ENCODE peak calls at places on chromosomes 5 and 9, in eight cellular contexts. One of them, this sample, is unnamed.

GRCh38 chr9:72538926-72539702 is 17.7 kb downstream of the TMC1 start:
- DNase-seq in GM06990: no peak
- DNase-seq in cardiac muscle cell: no peak
- DNase-seq in Karpas-422: no peak
- DNase-seq in BJ: no peak
- DNase-seq in foreskin fibroblast: peak
- DNase-seq in epithelial cell of esophagus: peak
- DNase-seq in kidney: no peak
- DNase-seq in this sample: no peak

GRCh38 chr5:25435882-25436281 is 791.1 kb upstream of the CDH10 start:
- DNase-seq in GM06990: no peak
- DNase-seq in Karpas-422: no peak
- DNase-seq in BJ: no peak
- DNase-seq in kidney: no peak
- DNase-seq in epithelial cell of esophagus: no peak
- DNase-seq in foreskin fibroblast: no peak
- DNase-seq in cardiac muscle cell: no peak
- DNase-seq in this sample: no peak

GRCh38 chr9:133775951-133776905 is 38.1 kb upstream of the SARDH start:
- DNase-seq in BJ: no peak
- DNase-seq in GM06990: no peak
- DNase-seq in Karpas-422: no peak
- DNase-seq in cardiac muscle cell: no peak
- DNase-seq in foreskin fibroblast: no peak
- DNase-seq in kidney: peak
- DNase-seq in epithelial cell of esophagus: no peak
- DNase-seq in this sample: no peak

GRCh38 chr5:9201761-9202160 is 344.1 kb downstream of the SEMA5A start:
- DNase-seq in epithelial cell of esophagus: no peak
- DNase-seq in foreskin fibroblast: no peak
- DNase-seq in kidney: no peak
- DNase-seq in GM06990: no peak
- DNase-seq in BJ: no peak
- DNase-seq in Karpas-422: no peak
- DNase-seq in cardiac muscle cell: no peak
- DNase-seq in this sample: no peak

GRCh38 chr5:138706655-138707480 is 46.4 kb upstream of the CTNNA1 start:
- DNase-seq in GM06990: no peak
- DNase-seq in foreskin fibroblast: peak
- DNase-seq in kidney: no peak
- DNase-seq in Karpas-422: no peak
- DNase-seq in cardiac muscle cell: no peak
- DNase-seq in BJ: peak
- DNase-seq in epithelial cell of esophagus: peak
- DNase-seq in this sample: peak

GRCh38 chr9:120965344-120966004 is 38.9 kb upstream of the TRAF1 start:
- DNase-seq in BJ: no peak
- DNase-seq in epithelial cell of esophagus: no peak
- DNase-seq in GM06990: no peak
- DNase-seq in Karpas-422: no peak
- DNase-seq in foreskin fibroblast: no peak
- DNase-seq in cardiac muscle cell: peak
- DNase-seq in kidney: no peak
- DNase-seq in this sample: no peak

GRCh38 chr5:19044931-19045695 is 942.9 kb downstream of the CDH18 start:
- DNase-seq in cardiac muscle cell: no peak
- DNase-seq in epithelial cell of esophagus: no peak
- DNase-seq in GM06990: no peak
- DNase-seq in kidney: no peak
- DNase-seq in BJ: no peak
- DNase-seq in foreskin fibroblast: no peak
- DNase-seq in Karpas-422: no peak
- DNase-seq in this sample: no peak

GRCh38 chr5:1156033-1156753 is 44.3 kb upstream of the SLC12A7 start:
- DNase-seq in BJ: no peak
- DNase-seq in foreskin fibroblast: no peak
- DNase-seq in cardiac muscle cell: no peak
- DNase-seq in kidney: no peak
- DNase-seq in epithelial cell of esophagus: no peak
- DNase-seq in Karpas-422: no peak
- DNase-seq in GM06990: no peak
- DNase-seq in this sample: no peak

GRCh38 chr9:116048072-116048471 is 105.5 kb upstream of the PAPPA start:
- DNase-seq in Karpas-422: no peak
- DNase-seq in foreskin fibroblast: no peak
- DNase-seq in GM06990: no peak
- DNase-seq in epithelial cell of esophagus: peak
- DNase-seq in BJ: no peak
- DNase-seq in cardiac muscle cell: no peak
- DNase-seq in kidney: no peak
- DNase-seq in this sample: no peak

GRCh38 chr9:5486988-5487387 is 23.3 kb upstream of the PDCD1LG2 start:
- DNase-seq in kidney: no peak
- DNase-seq in BJ: no peak
- DNase-seq in Karpas-422: no peak
- DNase-seq in cardiac muscle cell: no peak
- DNase-seq in foreskin fibroblast: no peak
- DNase-seq in GM06990: no peak
- DNase-seq in epithelial cell of esophagus: no peak
- DNase-seq in this sample: no peak

GRCh38 chr5:132203464-132203818 is 24.2 kb downstream of the P4HA2 start:
- DNase-seq in Karpas-422: no peak
- DNase-seq in foreskin fibroblast: peak
- DNase-seq in cardiac muscle cell: no peak
- DNase-seq in epithelial cell of esophagus: no peak
- DNase-seq in kidney: no peak
- DNase-seq in GM06990: no peak
- DNase-seq in BJ: no peak
- DNase-seq in this sample: no peak

GRCh38 chr9:76688471-76689238 is 75.6 kb upstream of the PCA3 start:
- DNase-seq in foreskin fibroblast: peak
- DNase-seq in Karpas-422: no peak
- DNase-seq in GM06990: no peak
- DNase-seq in BJ: no peak
- DNase-seq in epithelial cell of esophagus: no peak
- DNase-seq in cardiac muscle cell: no peak
- DNase-seq in kidney: no peak
- DNase-seq in this sample: no peak

DNA sequence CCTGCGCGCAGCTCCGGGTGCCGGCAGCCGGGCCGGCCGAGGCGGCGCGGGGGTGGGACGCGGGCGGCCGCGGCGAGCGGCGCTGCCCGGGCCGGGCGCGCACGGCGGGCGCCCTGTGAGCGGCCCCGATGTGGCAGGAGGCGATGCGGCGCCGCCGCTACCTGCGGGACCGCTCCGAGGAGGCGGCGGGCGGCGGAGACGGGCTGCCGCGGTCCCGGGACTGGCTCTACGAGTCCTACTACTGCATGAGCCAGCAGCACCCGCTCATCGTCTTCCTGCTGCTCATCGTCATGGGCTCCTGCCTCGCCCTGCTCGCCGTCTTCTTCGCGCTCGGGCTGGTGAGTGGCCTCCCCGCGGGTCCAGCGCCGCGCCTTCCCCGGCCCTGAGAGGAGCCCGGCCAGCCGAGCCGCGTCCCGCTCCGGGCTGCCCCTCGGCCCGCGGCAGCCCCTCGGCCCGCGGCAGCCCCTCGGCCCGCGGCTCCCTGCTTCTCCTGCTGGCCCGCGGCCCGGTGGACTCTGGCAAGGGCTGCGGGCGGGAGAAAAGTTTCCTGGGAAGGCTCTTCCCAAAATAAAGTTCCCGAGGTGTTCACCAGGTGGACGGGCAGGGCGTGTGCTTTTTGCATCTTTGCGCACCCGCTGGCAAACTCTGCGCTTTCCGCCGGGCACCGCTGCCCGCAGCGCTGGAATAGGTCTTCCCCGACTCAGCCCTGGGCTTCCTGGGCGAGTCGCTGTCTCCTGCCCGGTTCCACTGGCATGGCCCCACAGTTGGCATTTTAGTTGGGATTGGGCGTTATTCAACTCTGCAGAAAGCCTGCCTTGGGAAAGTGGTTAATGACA is 449 bp downstream of the ADCY2 start:
- DNase-seq in foreskin fibroblast: peak
- DNase-seq in BJ: no peak
- DNase-seq in cardiac muscle cell: peak
- DNase-seq in epithelial cell of esophagus: peak
- DNase-seq in Karpas-422: no peak
- DNase-seq in kidney: no peak
- DNase-seq in GM06990: no peak
- DNase-seq in this sample: no peak
- H3K4me3 ChIP-seq in foreskin fibroblast: peak
- H3K4me3 ChIP-seq in BJ: no peak
- H3K4me3 ChIP-seq in cardiac muscle cell: peak
- H3K4me3 ChIP-seq in epithelial cell of esophagus: no peak
- H3K4me3 ChIP-seq in Karpas-422: no peak
- H3K4me3 ChIP-seq in kidney: peak
- H3K4me3 ChIP-seq in GM06990: no peak
- H3K4me3 ChIP-seq in this sample: peak

GRCh38 chr9:21972361-21972760 is 21.8 kb downstream of the CDKN2A start:
- DNase-seq in kidney: no peak
- DNase-seq in Karpas-422: peak
- DNase-seq in GM06990: no peak
- DNase-seq in BJ: no peak
- DNase-seq in foreskin fibroblast: no peak
- DNase-seq in epithelial cell of esophagus: no peak
- DNase-seq in cardiac muscle cell: no peak
- DNase-seq in this sample: no peak

GRCh38 chr9:21970800-21971620 is 23.2 kb downstream of the CDKN2A start:
- DNase-seq in cardiac muscle cell: no peak
- DNase-seq in epithelial cell of esophagus: no peak
- DNase-seq in BJ: no peak
- DNase-seq in foreskin fibroblast: peak
- DNase-seq in GM06990: no peak
- DNase-seq in kidney: peak
- DNase-seq in Karpas-422: no peak
- DNase-seq in this sample: no peak

GRCh38 chr9:21974230-21974541 is 20.0 kb downstream of the CDKN2A start:
- DNase-seq in GM06990: no peak
- DNase-seq in cardiac muscle cell: no peak
- DNase-seq in epithelial cell of esophagus: no peak
- DNase-seq in Karpas-422: no peak
- DNase-seq in BJ: no peak
- DNase-seq in foreskin fibroblast: no peak
- DNase-seq in kidney: no peak
- DNase-seq in this sample: no peak

GRCh38 chr9:21974542-21975409 is 19.4 kb downstream of the CDKN2A start:
- DNase-seq in foreskin fibroblast: peak
- DNase-seq in BJ: no peak
- DNase-seq in cardiac muscle cell: peak
- DNase-seq in kidney: peak
- DNase-seq in GM06990: peak
- DNase-seq in Karpas-422: no peak
- DNase-seq in epithelial cell of esophagus: peak
- DNase-seq in this sample: no peak

GRCh38 chr9:21976334-21976875 is 17.8 kb downstream of the CDKN2A start:
- DNase-seq in Karpas-422: no peak
- DNase-seq in epithelial cell of esophagus: no peak
- DNase-seq in GM06990: no peak
- DNase-seq in foreskin fibroblast: no peak
- DNase-seq in cardiac muscle cell: no peak
- DNase-seq in kidney: no peak
- DNase-seq in BJ: no peak
- DNase-seq in this sample: no peak
- H3K4me3 ChIP-seq in Karpas-422: no peak
- H3K4me3 ChIP-seq in epithelial cell of esophagus: no peak
- H3K4me3 ChIP-seq in GM06990: no peak
- H3K4me3 ChIP-seq in foreskin fibroblast: no peak
- H3K4me3 ChIP-seq in cardiac muscle cell: no peak
- H3K4me3 ChIP-seq in kidney: no peak
- H3K4me3 ChIP-seq in BJ: no peak
- H3K4me3 ChIP-seq in this sample: no peak

DNA sequence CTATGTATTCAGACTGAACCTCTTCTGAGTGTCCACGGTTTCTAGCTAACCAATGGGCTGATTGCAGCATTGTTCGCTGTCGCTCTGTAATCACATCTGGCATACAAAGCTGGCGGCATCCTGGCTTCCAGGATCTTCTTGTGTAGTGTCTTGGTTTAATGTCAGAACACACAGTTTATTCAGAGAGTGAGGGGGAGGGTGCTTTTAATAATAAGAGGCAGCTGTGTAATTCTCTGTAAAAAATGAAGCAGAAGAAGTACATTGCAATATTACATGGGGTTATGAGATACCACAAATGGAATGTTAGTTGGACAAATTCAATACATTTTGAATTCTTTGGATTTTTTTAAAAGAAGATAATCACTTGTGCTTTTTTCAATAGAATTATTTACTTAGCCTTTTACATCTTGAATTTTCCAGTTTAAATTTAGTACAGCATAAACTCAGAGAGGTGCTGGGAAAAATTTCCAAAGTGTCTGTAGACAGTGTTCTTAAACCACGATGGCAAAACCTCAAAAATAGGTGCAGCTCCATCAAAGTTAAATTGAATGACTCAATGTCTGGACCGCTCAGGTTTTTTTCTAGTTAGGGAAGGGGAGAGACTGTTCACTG is 206.0 kb downstream of the PCSK1 start:
- DNase-seq in foreskin fibroblast: peak
- DNase-seq in Karpas-422: no peak
- DNase-seq in cardiac muscle cell: no peak
- DNase-seq in epithelial cell of esophagus: peak
- DNase-seq in kidney: no peak
- DNase-seq in GM06990: no peak
- DNase-seq in BJ: peak
- DNase-seq in this sample: peak
- H3K4me3 ChIP-seq in foreskin fibroblast: no peak
- H3K4me3 ChIP-seq in Karpas-422: no peak
- H3K4me3 ChIP-seq in cardiac muscle cell: no peak
- H3K4me3 ChIP-seq in epithelial cell of esophagus: no peak
- H3K4me3 ChIP-seq in kidney: no peak
- H3K4me3 ChIP-seq in GM06990: no peak
- H3K4me3 ChIP-seq in BJ: no peak
- H3K4me3 ChIP-seq in this sample: no peak

DNA sequence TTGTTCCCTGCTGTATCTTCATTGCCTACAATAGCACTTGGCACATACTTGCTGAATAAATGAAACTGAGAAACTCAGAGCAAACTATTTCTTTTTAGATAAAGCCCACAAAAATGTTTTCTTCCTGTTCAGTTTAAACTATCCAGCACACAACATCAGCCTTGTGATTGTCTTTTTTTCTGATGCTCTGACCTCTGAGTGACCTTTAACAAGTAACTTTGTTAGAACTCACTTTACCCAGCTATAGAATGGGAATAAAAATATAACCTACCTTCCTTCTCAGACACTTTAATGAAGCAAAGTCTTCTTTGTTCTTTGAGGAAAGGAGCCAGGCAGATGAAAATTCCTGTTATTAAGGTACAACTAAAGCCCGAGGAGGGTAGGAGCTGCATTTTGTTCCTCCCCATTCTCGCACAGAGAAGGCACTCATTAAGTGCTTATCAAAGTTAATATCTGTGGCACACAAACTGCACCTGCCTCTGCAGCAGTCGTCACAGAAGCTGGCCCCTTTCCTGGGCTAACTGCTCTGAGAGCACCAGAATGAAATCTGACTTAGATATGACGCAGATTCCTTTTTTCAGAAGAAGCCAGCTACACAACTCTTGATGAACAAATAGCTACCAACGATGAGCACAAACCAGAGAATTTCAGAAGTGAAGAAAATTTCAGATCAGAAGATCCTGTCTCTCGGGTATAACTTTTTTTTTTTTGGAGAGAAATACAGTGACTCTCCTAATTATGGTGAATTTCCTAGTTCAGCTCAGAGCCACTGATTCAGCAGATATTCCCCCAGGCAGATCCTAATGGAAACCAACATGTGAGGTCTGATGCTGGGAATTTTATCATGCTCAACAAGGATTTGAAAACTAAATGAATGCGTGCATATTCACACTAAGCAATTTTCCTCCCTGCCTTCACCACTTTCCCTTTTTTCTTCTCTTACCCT is 31.0 kb upstream of the NR3C1 start:
- DNase-seq in Karpas-422: peak
- DNase-seq in cardiac muscle cell: no peak
- DNase-seq in kidney: no peak
- DNase-seq in foreskin fibroblast: no peak
- DNase-seq in epithelial cell of esophagus: no peak
- DNase-seq in GM06990: peak
- DNase-seq in BJ: no peak
- DNase-seq in this sample: no peak
- H3K4me3 ChIP-seq in Karpas-422: peak
- H3K4me3 ChIP-seq in cardiac muscle cell: no peak
- H3K4me3 ChIP-seq in kidney: peak
- H3K4me3 ChIP-seq in foreskin fibroblast: no peak
- H3K4me3 ChIP-seq in epithelial cell of esophagus: no peak
- H3K4me3 ChIP-seq in GM06990: peak
- H3K4me3 ChIP-seq in BJ: no peak
- H3K4me3 ChIP-seq in this sample: no peak

This sample was measured in AG04449.